ENCODE peak calls at places on chromosomes 2 and 18, in nine cellular contexts. R is CD8-positive, alpha-beta T cell; F is RWPE1; T is left ventricle myocardium inferior; P is choroid plexus epithelial cell; S is body of pancreas; U is lung; M is A673; X is ovary. Q is an unnamed sample.

GRCh38 chr18:12946549-12947354 is 1.1 kb upstream of the SEH1L start:
- DNase-seq in R (no peak), F (peak), T (peak), P (peak), S (peak), U (no peak), M (peak), X (peak), Q (no peak)

GRCh38 chr18:57813245-57813644 is 10.1 kb upstream of the ATP8B1 start:
- DNase-seq in R (no peak), F (peak), T (no peak), P (peak), S (no peak), U (no peak), M (no peak), X (no peak), Q (no peak)

GRCh38 chr2:188320861-188321260 is 29.2 kb downstream of the GULP1 start:
- DNase-seq in R (no peak), F (no peak), T (no peak), P (no peak), S (no peak), U (no peak), M (peak), X (no peak), Q (no peak)

GRCh38 chr2:84052043-84052442 is 407.0 kb downstream of the SUCLG1 start:
- DNase-seq in R (no peak), F (peak), T (no peak), P (no peak), S (no peak), U (no peak), M (no peak), X (no peak), Q (no peak)

GRCh38 chr2:145460151-145460550 is 940.2 kb upstream of the ZEB2 start:
- DNase-seq in R (no peak), F (no peak), T (no peak), P (peak), S (no peak), U (no peak), M (peak), X (no peak), Q (no peak)

GRCh38 chr18:50240083-50240563 is 26.2 kb downstream of the CFAP53 start:
- DNase-seq in R (no peak), F (peak), T (no peak), P (no peak), S (no peak), U (no peak), M (no peak), X (no peak), Q (no peak)

GRCh38 chr18:57749604-57749970 is 53.5 kb downstream of the ATP8B1 start:
- DNase-seq in R (no peak), F (no peak), T (no peak), P (no peak), S (no peak), U (no peak), M (no peak), X (no peak), Q (no peak)

GRCh38 chr2:100160396-100160795 is 18.0 kb upstream of the AFF3 start:
- DNase-seq in R (no peak), F (no peak), T (no peak), P (no peak), S (no peak), U (no peak), M (no peak), X (no peak), Q (no peak)

GRCh38 chr2:95700554-95700953 is 108.8 kb downstream of the TRIM43 start:
- DNase-seq in R (no peak), F (no peak), T (no peak), P (no peak), S (no peak), U (no peak), M (no peak), X (no peak), Q (no peak)

GRCh38 chr2:54336136-54336976 is 80.3 kb upstream of the TSPYL6 start:
- DNase-seq in R (no peak), F (no peak), T (no peak), P (peak), S (no peak), U (no peak), M (no peak), X (no peak), Q (no peak)

GRCh38 chr2:53646788-53647187 is 120.8 kb upstream of the CHAC2 start:
- DNase-seq in R (no peak), F (no peak), T (no peak), P (no peak), S (no peak), U (no peak), M (no peak), X (no peak), Q (no peak)

GRCh38 chr2:224584111-224584764 is 925 bp downstream of the CUL3 start:
- DNase-seq in R (peak), F (peak), T (peak), P (peak), S (peak), U (peak), M (peak), X (no peak), Q (peak)

GRCh38 chr2:26961603-26962184 is 8.7 kb upstream of the MAPRE3 start:
- DNase-seq in R (peak), F (peak), T (peak), P (peak), S (peak), U (peak), M (peak), X (peak), Q (peak)

DNA sequence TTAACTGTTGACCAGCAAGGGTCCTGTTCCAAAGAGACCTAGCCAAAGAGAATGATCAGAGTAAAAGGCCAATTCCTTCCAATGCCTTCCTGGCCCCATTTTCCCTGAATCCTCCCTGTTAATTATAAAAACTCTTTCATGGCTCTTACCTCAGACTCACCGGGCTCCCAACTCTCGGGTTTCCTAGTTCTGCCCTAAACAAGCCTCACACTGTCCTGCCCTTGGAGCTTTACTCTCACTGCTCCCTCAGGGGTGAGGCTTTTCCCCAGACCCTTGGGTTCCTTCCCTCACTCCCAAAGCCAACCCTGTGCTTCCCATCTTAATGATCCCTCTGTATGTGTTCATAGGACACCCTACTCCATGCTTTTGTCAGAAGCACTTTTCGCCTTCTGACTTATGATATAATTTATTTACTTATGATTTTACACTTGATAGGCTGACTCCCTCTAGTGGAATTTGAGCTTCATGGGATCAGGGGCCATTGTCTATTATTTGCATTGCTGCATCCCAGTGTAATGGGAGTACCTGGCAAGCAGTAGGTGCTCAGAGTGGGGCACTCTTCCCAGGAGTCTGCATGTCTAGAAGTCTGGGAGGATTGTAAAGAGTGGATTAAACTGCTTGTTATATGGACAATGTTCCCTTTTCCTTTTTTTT is 29.9 kb upstream of the ZNG1B start:
- DNase-seq in R (no peak), F (peak), T (no peak), P (peak), S (no peak), U (no peak), M (peak), X (no peak), Q (no peak)
- TF ChIP-seq CTCF in R (no peak), F (no peak), T (no peak), P (peak), S (no peak), U (no peak), M (peak), X (no peak), Q (no peak)

GRCh38 chr18:55861266-55861665 is 273.3 kb upstream of the TCF4 start:
- DNase-seq in R (no peak), F (no peak), T (no peak), P (peak), S (no peak), U (no peak), M (peak), X (no peak), Q (no peak)
- TF ChIP-seq CTCF in R (no peak), F (peak), T (peak), P (peak), S (peak), U (no peak), M (peak), X (no peak), Q (no peak)

DNA sequence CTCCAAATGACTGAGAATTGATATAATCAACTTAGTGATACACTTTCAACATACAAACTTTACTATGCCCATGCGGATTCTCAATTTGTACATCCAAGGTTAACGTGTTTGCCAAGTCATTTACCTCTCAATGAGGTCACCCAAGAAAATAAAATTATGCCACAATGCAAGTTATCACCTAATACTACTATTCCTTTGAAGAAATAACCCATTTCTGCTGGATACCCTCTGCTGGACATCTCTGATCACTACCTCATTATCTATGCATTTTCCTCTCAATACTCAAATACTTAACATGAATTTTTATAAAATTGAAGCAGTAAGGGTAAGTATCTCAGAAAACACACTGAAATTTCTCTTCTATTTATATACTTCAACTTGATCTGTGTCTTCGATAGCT is 12.7 kb downstream of the HNRNPLL start:
- DNase-seq in R (no peak), F (no peak), T (no peak), P (peak), S (no peak), U (no peak), M (peak), X (no peak), Q (no peak)
- TF ChIP-seq CTCF in R (no peak), F (no peak), T (peak), P (peak), S (no peak), U (no peak), M (peak), X (no peak), Q (no peak)

DNA sequence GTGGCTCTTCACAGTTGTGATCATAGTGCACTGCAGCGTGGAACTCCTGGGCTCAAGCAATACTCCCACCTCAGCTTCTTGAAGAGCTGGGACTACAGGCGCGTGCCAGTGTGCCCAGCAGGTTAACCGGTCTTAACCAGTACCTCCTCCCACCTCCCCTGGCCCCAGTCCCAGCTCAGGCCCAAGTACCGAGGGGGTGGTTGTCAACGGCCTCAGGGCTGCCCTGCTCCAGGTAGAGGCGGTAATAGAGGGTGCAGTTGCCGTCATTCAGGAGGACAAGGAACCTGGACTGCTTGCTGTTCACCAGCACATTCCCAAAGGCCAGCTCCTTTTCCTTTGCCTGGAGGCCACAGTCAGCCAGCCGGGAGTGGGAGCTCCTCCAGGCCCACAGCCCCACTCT is 19.7 kb downstream of the CFAP65 start:
- DNase-seq in R (no peak), F (no peak), T (no peak), P (no peak), S (no peak), U (no peak), M (no peak), X (no peak), Q (no peak)
- TF ChIP-seq CTCF in R (no peak), F (no peak), T (no peak), P (no peak), S (no peak), U (no peak), M (no peak), X (no peak), Q (no peak)

DNA sequence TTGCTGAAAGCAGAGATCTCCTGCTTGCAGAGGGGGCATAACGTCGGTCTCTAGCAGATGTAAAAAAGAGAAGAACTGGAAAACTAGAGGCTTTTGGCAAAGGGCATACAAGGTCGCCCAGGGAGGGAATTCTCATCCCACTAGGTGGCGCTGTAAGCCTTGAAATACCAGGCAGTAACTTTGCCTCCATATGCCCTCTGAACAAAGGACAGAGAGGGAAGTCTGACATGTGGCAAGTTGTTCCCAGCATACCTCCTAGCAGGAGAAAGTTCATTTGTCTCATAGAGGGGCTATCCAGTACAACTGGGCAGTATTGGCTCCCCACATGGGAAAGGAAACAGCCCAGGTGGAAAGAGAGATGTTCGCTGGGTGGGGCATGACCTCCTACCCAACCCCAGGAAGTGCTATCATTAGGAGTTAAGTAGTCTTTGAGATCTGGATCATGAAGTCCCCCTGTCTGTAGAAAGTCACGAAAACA is 40.0 kb downstream of the STK17B start:
- DNase-seq in R (peak), F (no peak), T (no peak), P (peak), S (no peak), U (peak), M (peak), X (no peak), Q (peak)
- TF ChIP-seq CTCF in R (peak), F (no peak), T (peak), P (peak), S (no peak), U (peak), M (peak), X (no peak), Q (peak)

GRCh38 chr2:205758498-205758897 is 76.2 kb downstream of the NRP2 start:
- DNase-seq in R (no peak), F (no peak), T (no peak), P (no peak), S (no peak), U (no peak), M (no peak), X (no peak), Q (no peak)

GRCh38 chr2:205755923-205756322 is 73.6 kb downstream of the NRP2 start:
- DNase-seq in R (no peak), F (no peak), T (no peak), P (peak), S (no peak), U (no peak), M (no peak), X (peak), Q (no peak)

GRCh38 chr2:205758051-205758450 is 75.8 kb downstream of the NRP2 start:
- DNase-seq in R (no peak), F (no peak), T (no peak), P (peak), S (no peak), U (no peak), M (no peak), X (peak), Q (no peak)

GRCh38 chr2:205759286-205759685 is 77.0 kb downstream of the NRP2 start:
- DNase-seq in R (no peak), F (no peak), T (no peak), P (no peak), S (no peak), U (no peak), M (no peak), X (no peak), Q (no peak)

DNA sequence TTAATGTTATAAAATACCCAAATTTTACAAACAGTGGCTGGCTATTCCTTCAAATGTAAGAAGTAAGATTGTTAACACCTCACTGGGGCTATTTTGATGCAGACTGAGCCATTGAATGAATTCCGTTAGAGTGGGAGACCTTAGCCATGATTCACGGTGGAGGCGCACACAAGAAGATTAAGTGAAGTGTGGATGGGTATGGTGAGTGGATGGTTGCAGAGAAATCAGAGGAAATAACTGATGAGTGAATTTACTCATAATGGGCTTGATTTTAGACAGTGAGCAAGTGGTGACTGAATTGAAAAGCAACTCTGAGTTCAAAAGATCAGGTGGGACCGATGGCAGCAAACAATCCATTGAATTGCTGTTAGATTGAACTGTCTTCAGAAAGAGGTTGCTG is 75.0 kb downstream of the NRP2 start:
- DNase-seq in R (no peak), F (no peak), T (no peak), P (no peak), S (no peak), U (no peak), M (no peak), X (no peak), Q (no peak)
- TF ChIP-seq CTCF in R (no peak), F (no peak), T (no peak), P (no peak), S (no peak), U (no peak), M (no peak), X (no peak), Q (no peak)

GRCh38 chr2:183532514-183532913 is 408.3 kb downstream of the NUP35 start:
- DNase-seq in R (no peak), F (peak), T (no peak), P (no peak), S (no peak), U (no peak), M (no peak), X (no peak), Q (no peak)

GRCh38 chr2:183533021-183533420 is 408.8 kb downstream of the NUP35 start:
- DNase-seq in R (no peak), F (no peak), T (no peak), P (no peak), S (no peak), U (no peak), M (no peak), X (no peak), Q (no peak)

GRCh38 chr2:183530333-183530901 is 406.2 kb downstream of the NUP35 start:
- DNase-seq in R (no peak), F (no peak), T (no peak), P (no peak), S (no peak), U (no peak), M (no peak), X (no peak), Q (no peak)
- TF ChIP-seq CTCF in R (no peak), F (no peak), T (no peak), P (no peak), S (no peak), U (no peak), M (no peak), X (no peak), Q (no peak)

Q was measured in natural killer cell.